ENCODE peak calls at places on chromosomes 2 and 18, in eight cellular contexts. One of them, this sample, is unnamed.

GRCh38 chr18:25595274-25595673 is 243.3 kb upstream of the ZNF521 start:
- DNase-seq in astrocyte: no peak
- DNase-seq in NCI-H1694: no peak
- DNase-seq in NCI-H774: no peak
- DNase-seq in CD4-positive, alpha-beta memory T cell: no peak
- DNase-seq in stimulated activated CD8-positive, alpha-beta memory T cell treated with anti-CD3 and anti-CD28 coated beads, Interleukin-15, amount 100 ng/mL, for 4 hours: no peak
- DNase-seq in ACHN: no peak
- DNase-seq in NCI-H1105: no peak
- DNase-seq in this sample: no peak

GRCh38 chr2:106085441-106085911 is 108.6 kb downstream of the UXS1 start:
- DNase-seq in astrocyte: no peak
- DNase-seq in NCI-H1694: no peak
- DNase-seq in NCI-H774: no peak
- DNase-seq in CD4-positive, alpha-beta memory T cell: peak; percentile 74
- DNase-seq in stimulated activated CD8-positive, alpha-beta memory T cell treated with anti-CD3 and anti-CD28 coated beads, Interleukin-15, amount 100 ng/mL, for 4 hours: peak; percentile 38
- DNase-seq in ACHN: peak; percentile 28
- DNase-seq in NCI-H1105: no peak
- DNase-seq in this sample: peak; percentile 62

GRCh38 chr2:12251749-12252148 is 465.0 kb upstream of the TRIB2 start:
- DNase-seq in astrocyte: no peak
- DNase-seq in NCI-H1694: no peak
- DNase-seq in NCI-H774: no peak
- DNase-seq in CD4-positive, alpha-beta memory T cell: no peak
- DNase-seq in stimulated activated CD8-positive, alpha-beta memory T cell treated with anti-CD3 and anti-CD28 coated beads, Interleukin-15, amount 100 ng/mL, for 4 hours: no peak
- DNase-seq in ACHN: no peak
- DNase-seq in NCI-H1105: no peak
- DNase-seq in this sample: no peak

GRCh38 chr2:215396595-215397313 is 39.1 kb downstream of the FN1 start:
- DNase-seq in astrocyte: peak; percentile 65
- DNase-seq in NCI-H1694: no peak
- DNase-seq in NCI-H774: no peak
- DNase-seq in CD4-positive, alpha-beta memory T cell: no peak
- DNase-seq in stimulated activated CD8-positive, alpha-beta memory T cell treated with anti-CD3 and anti-CD28 coated beads, Interleukin-15, amount 100 ng/mL, for 4 hours: no peak
- DNase-seq in ACHN: no peak
- DNase-seq in NCI-H1105: no peak
- DNase-seq in this sample: peak; percentile 71

GRCh38 chr2:126359494-126359893 is 296.5 kb upstream of the GYPC start:
- DNase-seq in astrocyte: no peak
- DNase-seq in NCI-H1694: no peak
- DNase-seq in NCI-H774: peak; percentile 19
- DNase-seq in CD4-positive, alpha-beta memory T cell: peak; percentile 11
- DNase-seq in stimulated activated CD8-positive, alpha-beta memory T cell treated with anti-CD3 and anti-CD28 coated beads, Interleukin-15, amount 100 ng/mL, for 4 hours: no peak
- DNase-seq in ACHN: peak; percentile 40
- DNase-seq in NCI-H1105: no peak
- DNase-seq in this sample: peak; percentile 47

GRCh38 chr2:54206596-54206995 is 49.4 kb downstream of the TSPYL6 start:
- DNase-seq in astrocyte: no peak
- DNase-seq in NCI-H1694: peak; percentile 68
- DNase-seq in NCI-H774: peak; percentile 57
- DNase-seq in CD4-positive, alpha-beta memory T cell: no peak
- DNase-seq in stimulated activated CD8-positive, alpha-beta memory T cell treated with anti-CD3 and anti-CD28 coated beads, Interleukin-15, amount 100 ng/mL, for 4 hours: no peak
- DNase-seq in ACHN: peak; percentile 76
- DNase-seq in NCI-H1105: peak; percentile 87
- DNase-seq in this sample: peak; percentile 76

GRCh38 chr18:57666818-57667497 is 45.3 kb upstream of the NARS1 start:
- DNase-seq in astrocyte: no peak
- DNase-seq in NCI-H1694: no peak
- DNase-seq in NCI-H774: no peak
- DNase-seq in CD4-positive, alpha-beta memory T cell: no peak
- DNase-seq in stimulated activated CD8-positive, alpha-beta memory T cell treated with anti-CD3 and anti-CD28 coated beads, Interleukin-15, amount 100 ng/mL, for 4 hours: no peak
- DNase-seq in ACHN: no peak
- DNase-seq in NCI-H1105: no peak
- DNase-seq in this sample: peak; percentile 61

GRCh38 chr2:16330012-16330411 is 335.6 kb downstream of the CYRIA start:
- DNase-seq in astrocyte: no peak
- DNase-seq in NCI-H1694: no peak
- DNase-seq in NCI-H774: no peak
- DNase-seq in CD4-positive, alpha-beta memory T cell: no peak
- DNase-seq in stimulated activated CD8-positive, alpha-beta memory T cell treated with anti-CD3 and anti-CD28 coated beads, Interleukin-15, amount 100 ng/mL, for 4 hours: no peak
- DNase-seq in ACHN: no peak
- DNase-seq in NCI-H1105: no peak
- DNase-seq in this sample: no peak

GRCh38 chr2:10471956-10472355 is 23.8 kb upstream of the ODC1 start:
- DNase-seq in astrocyte: no peak
- DNase-seq in NCI-H1694: no peak
- DNase-seq in NCI-H774: no peak
- DNase-seq in CD4-positive, alpha-beta memory T cell: no peak
- DNase-seq in stimulated activated CD8-positive, alpha-beta memory T cell treated with anti-CD3 and anti-CD28 coated beads, Interleukin-15, amount 100 ng/mL, for 4 hours: no peak
- DNase-seq in ACHN: no peak
- DNase-seq in NCI-H1105: no peak
- DNase-seq in this sample: no peak

GRCh38 chr2:216626168-216626874 is 6.9 kb upstream of the IGFBP2 start:
- DNase-seq in astrocyte: no peak
- DNase-seq in NCI-H1694: no peak
- DNase-seq in NCI-H774: no peak
- DNase-seq in CD4-positive, alpha-beta memory T cell: no peak
- DNase-seq in stimulated activated CD8-positive, alpha-beta memory T cell treated with anti-CD3 and anti-CD28 coated beads, Interleukin-15, amount 100 ng/mL, for 4 hours: no peak
- DNase-seq in ACHN: no peak
- DNase-seq in NCI-H1105: no peak
- DNase-seq in this sample: no peak

GRCh38 chr18:69876490-69876889 is 71.2 kb downstream of the CD226 start:
- DNase-seq in astrocyte: no peak
- DNase-seq in NCI-H1694: no peak
- DNase-seq in NCI-H774: no peak
- DNase-seq in CD4-positive, alpha-beta memory T cell: no peak
- DNase-seq in stimulated activated CD8-positive, alpha-beta memory T cell treated with anti-CD3 and anti-CD28 coated beads, Interleukin-15, amount 100 ng/mL, for 4 hours: no peak
- DNase-seq in ACHN: no peak
- DNase-seq in NCI-H1105: no peak
- DNase-seq in this sample: no peak